ENCODE peak calls at places on chromosome 6, in four cellular contexts. One of them, this sample, is unnamed. For H3K4me1, the result is how much of the 10 kb centered on the place peaks cover.

GRCh38 chr6:162119349-162119748 is 608.2 kb downstream of the PRKN start:
- DNase-seq in uterus: no peak
- DNase-seq in thyroid gland: no peak
- DNase-seq in sigmoid colon: no peak
- DNase-seq in this sample: peak

GRCh38 chr6:106116125-106116524 is 30.0 kb downstream of the PRDM1 start:
- DNase-seq in uterus: no peak
- DNase-seq in thyroid gland: peak
- DNase-seq in sigmoid colon: no peak
- DNase-seq in this sample: peak

GRCh38 chr6:10381133-10381829 is 33.6 kb downstream of the TFAP2A start:
- DNase-seq in uterus: no peak
- DNase-seq in thyroid gland: no peak
- DNase-seq in sigmoid colon: no peak
- DNase-seq in this sample: no peak

GRCh38 chr6:114432380-114432779 is 89.6 kb upstream of the HS3ST5 start:
- DNase-seq in uterus: no peak
- DNase-seq in thyroid gland: peak
- DNase-seq in sigmoid colon: no peak
- DNase-seq in this sample: no peak

GRCh38 chr6:168880271-168880670 is 373.4 kb downstream of the THBS2 start:
- DNase-seq in uterus: no peak
- DNase-seq in thyroid gland: no peak
- DNase-seq in sigmoid colon: no peak
- DNase-seq in this sample: no peak

GRCh38 chr6:105136433-105137350 is 43.1 kb downstream of the POPDC3 start:
- DNase-seq in uterus: peak
- DNase-seq in thyroid gland: peak
- DNase-seq in sigmoid colon: peak
- DNase-seq in this sample: peak

GRCh38 chr6:38715016-38715809 is at the start of gene DNAH8:
- DNase-seq in uterus: no peak
- DNase-seq in thyroid gland: no peak
- DNase-seq in sigmoid colon: no peak
- DNase-seq in this sample: no peak

GRCh38 chr6:149331043-149331807 is 13.7 kb downstream of the TAB2 start:
- DNase-seq in uterus: no peak
- DNase-seq in thyroid gland: no peak
- DNase-seq in sigmoid colon: no peak
- DNase-seq in this sample: no peak

GRCh38 chr6:18609715-18610114 is 222.6 kb downstream of the RNF144B start:
- DNase-seq in uterus: no peak
- DNase-seq in thyroid gland: no peak
- DNase-seq in sigmoid colon: no peak
- DNase-seq in this sample: no peak

GRCh38 chr6:168038576-168039140 is 40.4 kb downstream of the FRMD1 start:
- DNase-seq in uterus: peak
- DNase-seq in thyroid gland: no peak
- DNase-seq in sigmoid colon: no peak
- DNase-seq in this sample: no peak

GRCh38 chr6:153328194-153328593 is 197.1 kb upstream of the RGS17 start:
- DNase-seq in uterus: no peak
- DNase-seq in thyroid gland: peak
- DNase-seq in sigmoid colon: no peak
- DNase-seq in this sample: no peak

GRCh38 chr6:149271348-149272340 is 45.9 kb upstream of the TAB2 start:
- DNase-seq in uterus: no peak
- DNase-seq in thyroid gland: no peak
- DNase-seq in sigmoid colon: no peak
- DNase-seq in this sample: no peak

GRCh38 chr6:151005896-151006632 is 140.6 kb downstream of the MTHFD1L start:
- DNase-seq in uterus: no peak
- DNase-seq in thyroid gland: no peak
- DNase-seq in sigmoid colon: no peak
- DNase-seq in this sample: no peak

GRCh38 chr6:140602431-140602836 is 1228.0 kb upstream of the CITED2 start:
- DNase-seq in uterus: no peak
- DNase-seq in thyroid gland: no peak
- DNase-seq in sigmoid colon: no peak
- DNase-seq in this sample: no peak

GRCh38 chr6:101392561-101393230 is 812 bp upstream of the GRIK2 start:
- DNase-seq in uterus: no peak
- DNase-seq in thyroid gland: no peak
- DNase-seq in sigmoid colon: no peak
- DNase-seq in this sample: no peak

GRCh38 chr6:44805239-44805849 is 417.8 kb downstream of the CDC5L start:
- DNase-seq in uterus: no peak
- DNase-seq in thyroid gland: no peak
- DNase-seq in sigmoid colon: no peak
- DNase-seq in this sample: no peak

GRCh38 chr6:133242761-133243590 is 1.8 kb downstream of the EYA4 start:
- DNase-seq in uterus: no peak
- DNase-seq in thyroid gland: peak
- DNase-seq in sigmoid colon: no peak
- DNase-seq in this sample: no peak

GRCh38 chr6:52587001-52587400 is 10.1 kb upstream of the TRAM2 start:
- DNase-seq in uterus: no peak
- DNase-seq in thyroid gland: no peak
- DNase-seq in sigmoid colon: no peak
- DNase-seq in this sample: no peak

GRCh38 chr6:138545621-138545980 is 46.3 kb upstream of the NHSL1 start:
- DNase-seq in uterus: peak
- DNase-seq in thyroid gland: peak
- DNase-seq in sigmoid colon: peak
- DNase-seq in this sample: peak

GRCh38 chr6:105193647-105194046 is 13.8 kb upstream of the POPDC3 start:
- DNase-seq in uterus: no peak
- DNase-seq in thyroid gland: no peak
- DNase-seq in sigmoid colon: no peak
- DNase-seq in this sample: no peak

GRCh38 chr6:157068691-157069228 is 254.6 kb downstream of the TMEM242 start:
- DNase-seq in uterus: no peak
- DNase-seq in thyroid gland: no peak
- DNase-seq in sigmoid colon: no peak
- DNase-seq in this sample: no peak

GRCh38 chr6:79671605-79672266 is 40.6 kb downstream of the SH3BGRL2 start:
- DNase-seq in uterus: no peak
- DNase-seq in thyroid gland: peak
- DNase-seq in sigmoid colon: peak
- DNase-seq in this sample: peak

GRCh38 chr6:17673543-17674254 is 33.0 kb downstream of the NUP153 start:
- DNase-seq in uterus: no peak
- DNase-seq in thyroid gland: no peak
- DNase-seq in sigmoid colon: no peak
- DNase-seq in this sample: no peak

GRCh38 chr6:158150701-158151100 is 17.4 kb downstream of the SERAC1 start:
- DNase-seq in uterus: no peak
- DNase-seq in thyroid gland: no peak
- DNase-seq in sigmoid colon: no peak
- DNase-seq in this sample: no peak

GRCh38 chr6:20604159-20604558 is 69.9 kb downstream of the CDKAL1 start:
- DNase-seq in uterus: no peak
- DNase-seq in thyroid gland: no peak
- DNase-seq in sigmoid colon: no peak
- DNase-seq in this sample: no peak

GRCh38 chr6:150880336-150880735 is 14.8 kb downstream of the MTHFD1L start:
- DNase-seq in uterus: no peak
- DNase-seq in thyroid gland: no peak
- DNase-seq in sigmoid colon: no peak
- DNase-seq in this sample: no peak

GRCh38 chr6:140907235-140907634 is 1225.5 kb upstream of the GJE1 start:
- DNase-seq in uterus: no peak
- DNase-seq in thyroid gland: no peak
- DNase-seq in sigmoid colon: no peak
- DNase-seq in this sample: no peak

GRCh38 chr6:44854712-44855111 is 467.2 kb downstream of the CDC5L start:
- DNase-seq in uterus: no peak
- DNase-seq in thyroid gland: no peak
- DNase-seq in sigmoid colon: no peak
- DNase-seq in this sample: no peak

GRCh38 chr6:81822584-81822983 is 70.1 kb upstream of the TENT5A start:
- DNase-seq in uterus: no peak
- DNase-seq in thyroid gland: no peak
- DNase-seq in sigmoid colon: no peak
- DNase-seq in this sample: no peak

GRCh38 chr6:132482595-132482994 is 30.3 kb downstream of the STX7 start:
- DNase-seq in uterus: no peak
- DNase-seq in thyroid gland: no peak
- DNase-seq in sigmoid colon: no peak
- DNase-seq in this sample: no peak

GRCh38 chr6:156449128-156449527 is 328.1 kb upstream of the ARID1B start:
- DNase-seq in uterus: no peak
- DNase-seq in thyroid gland: peak
- DNase-seq in sigmoid colon: no peak
- DNase-seq in this sample: no peak

GRCh38 chr6:75128881-75129570 is 76.8 kb downstream of the COL12A1 start:
- DNase-seq in uterus: no peak
- DNase-seq in thyroid gland: no peak
- DNase-seq in sigmoid colon: no peak
- DNase-seq in this sample: no peak

GRCh38 chr6:169867751-169868191 is 116.3 kb downstream of the ERMARD start:
- DNase-seq in uterus: no peak
- DNase-seq in thyroid gland: no peak
- DNase-seq in sigmoid colon: no peak
- DNase-seq in this sample: no peak

GRCh38 chr6:147651249-147652063 is 143.0 kb downstream of the SAMD5 start:
- DNase-seq in uterus: no peak
- DNase-seq in thyroid gland: peak
- DNase-seq in sigmoid colon: no peak
- DNase-seq in this sample: peak

GRCh38 chr6:53794073-53794719 is 609 bp upstream of the LRRC1 start:
- DNase-seq in uterus: peak
- DNase-seq in thyroid gland: peak
- DNase-seq in sigmoid colon: peak
- DNase-seq in this sample: peak

GRCh38 chr6:153218184-153218792 is 87.2 kb upstream of the RGS17 start:
- DNase-seq in uterus: no peak
- DNase-seq in thyroid gland: no peak
- DNase-seq in sigmoid colon: no peak
- DNase-seq in this sample: no peak

GRCh38 chr6:28884423-28885148 is 39.2 kb downstream of the TRIM27 start:
- DNase-seq in uterus: no peak
- DNase-seq in thyroid gland: no peak
- DNase-seq in sigmoid colon: no peak
- DNase-seq in this sample: no peak

GRCh38 chr6:11356404-11357155 is 124.1 kb upstream of the NEDD9 start:
- DNase-seq in uterus: no peak
- DNase-seq in thyroid gland: no peak
- DNase-seq in sigmoid colon: no peak
- DNase-seq in this sample: peak

GRCh38 chr6:32194388-32194787 is 1.9 kb upstream of the GPSM3 start:
- DNase-seq in uterus: no peak
- DNase-seq in thyroid gland: no peak
- DNase-seq in sigmoid colon: no peak
- DNase-seq in this sample: no peak

GRCh38 chr6:32194825-32195651 is 2.6 kb upstream of the GPSM3 start:
- DNase-seq in uterus: no peak
- DNase-seq in thyroid gland: peak
- DNase-seq in sigmoid colon: no peak
- DNase-seq in this sample: peak

GRCh38 chr6:32195652-32195901 is 3.1 kb upstream of the GPSM3 start:
- DNase-seq in uterus: peak
- DNase-seq in thyroid gland: peak
- DNase-seq in sigmoid colon: peak
- DNase-seq in this sample: peak

GRCh38 chr6:32196682-32197616 is 4.5 kb upstream of the GPSM3 start:
- DNase-seq in uterus: no peak
- DNase-seq in thyroid gland: peak
- DNase-seq in sigmoid colon: peak
- DNase-seq in this sample: peak

GRCh38 chr6:32195902-32196681 is 3.6 kb upstream of the GPSM3 start:
- DNase-seq in uterus: peak
- DNase-seq in thyroid gland: peak
- DNase-seq in sigmoid colon: peak
- DNase-seq in this sample: peak
- H3K4me1 ChIP-seq in uterus: under half
- H3K4me1 ChIP-seq in thyroid gland: under half
- H3K4me1 ChIP-seq in sigmoid colon: under half
- H3K4me1 ChIP-seq in this sample: under half

GRCh38 chr6:166626177-166627038 is 643 bp downstream of the RPS6KA2 start:
- DNase-seq in uterus: peak
- DNase-seq in thyroid gland: peak
- DNase-seq in sigmoid colon: no peak
- DNase-seq in this sample: no peak
- TF ChIP-seq POLR2A in uterus: no peak
- TF ChIP-seq POLR2A in thyroid gland: no peak
- TF ChIP-seq POLR2A in sigmoid colon: no peak
- TF ChIP-seq POLR2A in this sample: no peak

GRCh38 chr6:15393605-15394004 is 147.7 kb downstream of the JARID2 start:
- DNase-seq in uterus: no peak
- DNase-seq in thyroid gland: no peak
- DNase-seq in sigmoid colon: no peak
- DNase-seq in this sample: no peak

GRCh38 chr6:15389079-15389758 is 143.3 kb downstream of the JARID2 start:
- DNase-seq in uterus: no peak
- DNase-seq in thyroid gland: peak
- DNase-seq in sigmoid colon: peak
- DNase-seq in this sample: no peak

GRCh38 chr6:15392182-15392581 is 146.3 kb downstream of the JARID2 start:
- DNase-seq in uterus: no peak
- DNase-seq in thyroid gland: no peak
- DNase-seq in sigmoid colon: no peak
- DNase-seq in this sample: no peak

GRCh38 chr6:15389759-15390723 is 144.2 kb downstream of the JARID2 start:
- DNase-seq in uterus: no peak
- DNase-seq in thyroid gland: no peak
- DNase-seq in sigmoid colon: no peak
- DNase-seq in this sample: no peak

GRCh38 chr6:15391500-15391899 is 145.6 kb downstream of the JARID2 start:
- DNase-seq in uterus: no peak
- DNase-seq in thyroid gland: no peak
- DNase-seq in sigmoid colon: no peak
- DNase-seq in this sample: no peak
- H3K4me1 ChIP-seq in uterus: under half
- H3K4me1 ChIP-seq in thyroid gland: under half
- H3K4me1 ChIP-seq in sigmoid colon: under half
- H3K4me1 ChIP-seq in this sample: under half

DNA sequence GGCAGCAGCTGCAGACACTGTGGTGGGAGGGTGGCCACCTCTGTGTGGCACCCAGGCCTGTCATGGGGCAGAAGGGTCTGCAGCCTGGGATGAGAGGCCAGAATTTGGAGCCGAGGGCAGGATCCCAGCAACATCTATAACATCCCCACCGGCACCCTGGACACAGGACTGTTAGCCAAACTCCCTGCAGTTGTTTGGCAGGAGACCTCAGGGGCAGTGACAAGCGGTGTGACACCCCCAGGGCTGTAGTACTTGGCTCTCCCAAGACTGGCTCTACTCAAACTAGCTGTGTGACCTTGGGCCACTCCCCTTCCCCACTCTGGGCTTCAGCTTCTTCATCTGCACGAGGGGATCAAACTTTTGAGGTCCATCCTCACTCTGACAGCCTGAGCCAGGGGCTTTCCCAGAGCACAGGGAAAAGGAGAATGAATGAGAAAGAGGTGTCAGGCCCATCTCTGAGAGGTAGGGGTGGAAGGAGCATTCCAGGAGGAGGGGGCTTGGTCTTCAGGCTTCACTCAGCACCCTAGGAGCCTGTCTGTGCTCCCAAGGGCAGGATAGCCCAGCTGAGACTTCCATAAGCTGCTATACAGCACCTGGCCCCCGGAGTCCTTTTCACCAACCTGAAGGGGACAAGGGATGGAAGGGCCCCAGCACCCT is 64.0 kb downstream of the MDGA1 start:
- DNase-seq in uterus: no peak
- DNase-seq in thyroid gland: no peak
- DNase-seq in sigmoid colon: no peak
- DNase-seq in this sample: no peak
- TF ChIP-seq POLR2A in uterus: no peak
- TF ChIP-seq POLR2A in thyroid gland: no peak
- TF ChIP-seq POLR2A in sigmoid colon: no peak
- TF ChIP-seq POLR2A in this sample: no peak